ENCODE peak calls at places on chromosomes 11 and 22, in five cellular contexts. S, A, L, Q and P are unnamed samples.

GRCh38 chr11:19344661-19345518 is 104.1 kb upstream of the E2F8 start:
- DNase-seq in Q (peak), A (no peak), L (peak), S (peak), P (peak)

GRCh38 chr11:30128269-30128932 is 102.4 kb upstream of the FSHB start:
- DNase-seq in A (no peak), S (no peak), Q (no peak), L (peak), P (no peak)

GRCh38 chr11:66904561-66904960 is 47.7 kb downstream of the LRFN4 start:
- DNase-seq in A (no peak), Q (no peak), S (no peak), L (no peak), P (no peak)

GRCh38 chr11:110148775-110149744 is 55.9 kb downstream of the ZC3H12C start:
- DNase-seq in A (no peak), S (no peak), Q (no peak), L (peak), P (no peak)

GRCh38 chr22:45531441-45531840 is 28.8 kb downstream of the FBLN1 start:
- DNase-seq in Q (no peak), S (no peak), A (no peak), L (no peak), P (no peak)

GRCh38 chr11:76524461-76524860 is 79.6 kb downstream of the EMSY start:
- DNase-seq in Q (no peak), S (no peak), L (peak), A (no peak), P (no peak)

GRCh38 chr11:72293910-72294533 is 50.0 kb upstream of the PHOX2A start:
- DNase-seq in A (no peak), S (no peak), Q (no peak), L (no peak), P (no peak)

GRCh38 chr22:49776891-49777290 is 50.8 kb downstream of the BRD1 start:
- DNase-seq in S (no peak), Q (no peak), A (no peak), L (no peak), P (no peak)

GRCh38 chr22:50314455-50315288 is 7.2 kb upstream of the PLXNB2 start:
- DNase-seq in L (no peak), Q (no peak), A (peak), S (no peak), P (peak)

GRCh38 chr11:75697906-75698563 is 19.6 kb upstream of the MOGAT2 start:
- DNase-seq in Q (no peak), A (no peak), L (no peak), S (no peak), P (no peak)

GRCh38 chr22:30275625-30276024 is 9.0 kb upstream of the OSM start:
- DNase-seq in Q (no peak), S (no peak), L (no peak), A (no peak), P (no peak)

GRCh38 chr11:33067294-33067693 is 27.9 kb downstream of the TCP11L1 start:
- DNase-seq in A (no peak), Q (no peak), S (no peak), L (no peak), P (no peak)

GRCh38 chr11:86459002-86459385 is 84.3 kb downstream of the CCDC81 start:
- DNase-seq in S (no peak), L (no peak), A (no peak), Q (no peak), P (no peak)

GRCh38 chr22:37454857-37455686 is 27.8 kb upstream of the ELFN2 start:
- DNase-seq in S (no peak), A (no peak), L (peak), Q (no peak), P (no peak)

GRCh38 chr11:44623716-44624491 is 58.4 kb downstream of the CD82 start:
- DNase-seq in L (peak), S (peak), A (no peak), Q (no peak), P (peak)

GRCh38 chr11:118374729-118375128 is 15.3 kb downstream of the UBE4A start:
- DNase-seq in L (peak), A (no peak), Q (no peak), S (no peak), P (no peak)

GRCh38 chr11:65442952-65443351 is 20.4 kb downstream of the NEAT1 start:
- DNase-seq in L (peak), A (no peak), Q (no peak), S (no peak), P (peak)

GRCh38 chr11:57745206-57745605 is 3.9 kb downstream of the SELENOH start:
- DNase-seq in Q (no peak), S (no peak), A (no peak), L (no peak), P (peak)

GRCh38 chr11:985435-985834 is 51.1 kb downstream of the MUC6 start:
- DNase-seq in S (no peak), A (no peak), Q (no peak), L (no peak), P (no peak)

GRCh38 chr11:22703040-22703439 is 36.6 kb downstream of the GAS2 start:
- DNase-seq in Q (no peak), L (peak), S (no peak), A (no peak), P (no peak)

GRCh38 chr22:44254811-44255210 is 57.9 kb downstream of the SHISAL1 start:
- DNase-seq in L (no peak), S (no peak), Q (no peak), A (no peak), P (no peak)

GRCh38 chr22:29105468-29105867 is 32.6 kb downstream of the KREMEN1 start:
- DNase-seq in L (no peak), Q (no peak), A (no peak), S (no peak), P (no peak)

GRCh38 chr11:120011836-120012235 is 126.1 kb downstream of the TRIM29 start:
- DNase-seq in Q (peak), L (no peak), S (no peak), A (no peak), P (no peak)

GRCh38 chr22:19742160-19743066 is 18.2 kb upstream of the TBX1 start:
- DNase-seq in A (no peak), S (no peak), Q (no peak), L (no peak), P (no peak)